ENCODE peak calls at places on chromosomes 16 and 17, in eight cellular contexts. A is HL-60, V is cardiac muscle cell, U is breast epithelium, J is heart right ventricle, E is pancreas, D is tibial artery, X is fibroblast of lung. I is an unnamed sample.
A peak's percentile ranks its signal among the peaks of the same experiment; 100 is the strongest.

GRCh38 chr17:61411114-61411943 is 11.7 kb downstream of the TBX2 start:
- DNase-seq in A (no peak), V (peak; percentile 81), U (peak; percentile 68), J (peak; percentile 70), E (peak; percentile 62), D (peak; percentile 87), X (peak; percentile 88), I (peak; percentile 67)

GRCh38 chr17:37056622-37057021 is 107.9 kb downstream of the AATF start:
- DNase-seq in A (no peak), V (no peak), U (no peak), J (no peak), E (no peak), D (no peak), X (no peak), I (no peak)

GRCh38 chr16:72932050-72932449 is 115.9 kb downstream of the ZFHX3 start:
- DNase-seq in A (no peak), V (no peak), U (no peak), J (no peak), E (no peak), D (no peak), X (no peak), I (no peak)

GRCh38 chr17:79082311-79083190 is 7.9 kb downstream of the ENGASE start:
- DNase-seq in A (no peak), V (peak; percentile 39), U (no peak), J (peak; percentile 52), E (peak; percentile 58), D (no peak), X (peak; percentile 19), I (peak; percentile 76)

GRCh38 chr16:8908779-8909468 is 26.8 kb downstream of the LITAFD start:
- DNase-seq in A (no peak), V (no peak), U (no peak), J (no peak), E (no peak), D (no peak), X (no peak), I (no peak)

GRCh38 chr16:70568601-70569217 is 45.1 kb downstream of the SF3B3 start:
- DNase-seq in A (no peak), V (no peak), U (no peak), J (no peak), E (no peak), D (no peak), X (no peak), I (no peak)

GRCh38 chr16:89507219-89507833 is 877 bp upstream of the SPG7 start:
- DNase-seq in A (no peak), V (no peak), U (no peak), J (no peak), E (peak; percentile 64), D (no peak), X (peak; percentile 18), I (no peak)

GRCh38 chr16:78523212-78523995 is 423.9 kb downstream of the WWOX start:
- DNase-seq in A (no peak), V (no peak), U (no peak), J (no peak), E (no peak), D (no peak), X (no peak), I (no peak)

GRCh38 chr16:19008245-19008644 is 24.5 kb downstream of the TMC7 start:
- DNase-seq in A (no peak), V (no peak), U (no peak), J (no peak), E (no peak), D (no peak), X (peak; percentile 67), I (no peak)

GRCh38 chr17:66240630-66241029 is 11.4 kb upstream of the APOH start:
- DNase-seq in A (no peak), V (no peak), U (no peak), J (no peak), E (no peak), D (no peak), X (peak; percentile 42), I (no peak)

GRCh38 chr17:80393491-80393890 is 21.5 kb upstream of the ENDOV start:
- DNase-seq in A (no peak), V (no peak), U (no peak), J (no peak), E (no peak), D (no peak), X (no peak), I (no peak)

GRCh38 chr17:1107777-1108559 is 71.8 kb downstream of the ABR start:
- DNase-seq in A (no peak), V (no peak), U (no peak), J (peak; percentile 62), E (no peak), D (peak; percentile 90), X (no peak), I (no peak)

GRCh38 chr16:3004781-3005284 is 7.9 kb upstream of the CLDN9 start:
- DNase-seq in A (no peak), V (peak; percentile 79), U (no peak), J (no peak), E (peak; percentile 79), D (no peak), X (no peak), I (no peak)

GRCh38 chr17:3602499-3602898 is 6.7 kb downstream of the TRPV1 start:
- DNase-seq in A (peak; percentile 11), V (peak; percentile 59), U (no peak), J (no peak), E (no peak), D (no peak), X (peak; percentile 40), I (no peak)

GRCh38 chr17:48294989-48295892 is 134.8 kb downstream of the SKAP1 start:
- DNase-seq in A (no peak), V (no peak), U (no peak), J (no peak), E (no peak), D (no peak), X (no peak), I (no peak)

GRCh38 chr17:44110011-44110686 is 13.3 kb downstream of the HDAC5 start:
- DNase-seq in A (no peak), V (no peak), U (no peak), J (no peak), E (no peak), D (no peak), X (no peak), I (no peak)

GRCh38 chr17:44110823-44111633 is 12.4 kb downstream of the HDAC5 start:
- DNase-seq in A (peak; percentile 93), V (peak; percentile 98), U (peak; percentile 98), J (peak; percentile 100), E (peak; percentile 98), D (peak; percentile 99), X (peak; percentile 94), I (peak; percentile 100)

GRCh38 chr17:44106801-44107200 is 16.6 kb downstream of the HDAC5 start:
- DNase-seq in A (no peak), V (no peak), U (no peak), J (no peak), E (no peak), D (no peak), X (no peak), I (no peak)

GRCh38 chr17:44108440-44109311 is 14.8 kb downstream of the HDAC5 start:
- DNase-seq in A (no peak), V (no peak), U (peak; percentile 68), J (peak; percentile 86), E (peak; percentile 56), D (peak; percentile 97), X (peak; percentile 96), I (peak; percentile 93)

GRCh38 chr17:44109312-44109630 is 14.2 kb downstream of the HDAC5 start:
- DNase-seq in A (no peak), V (no peak), U (no peak), J (no peak), E (no peak), D (no peak), X (no peak), I (no peak)
- H3K4me3 ChIP-seq in A (no peak overlapping the region), V (peak overlapping the region; percentile 23), U (no peak overlapping the region), J (peak overlapping the region; percentile 53), E (no peak overlapping the region), D (peak overlapping the region; percentile 53), X (no peak overlapping the region), I (peak overlapping the region; percentile 72)

GRCh38 chr16:75235721-75236193 is 15.7 kb downstream of the BCAR1 start:
- DNase-seq in A (no peak), V (no peak), U (no peak), J (peak; percentile 24), E (no peak), D (peak; percentile 66), X (no peak), I (peak; percentile 57)
- H3K27ac ChIP-seq in A (no peak overlapping the region), V (peak overlapping the region; percentile 95), U (no peak overlapping the region), J (no peak overlapping the region), E (no peak overlapping the region), D (no peak overlapping the region), X (no peak overlapping the region), I (peak overlapping the region; percentile 16)

GRCh38 chr17:30117548-30118155 is 1.0 kb downstream of the NSRP1 start:
- DNase-seq in A (no peak), V (no peak), U (no peak), J (no peak), E (no peak), D (no peak), X (peak; percentile 26), I (no peak)

GRCh38 chr17:30116345-30116660 is 313 bp upstream of the NSRP1 start:
- DNase-seq in A (no peak), V (no peak), U (no peak), J (no peak), E (no peak), D (no peak), X (no peak), I (no peak)

GRCh38 chr17:30112794-30113193 is 3.8 kb upstream of the NSRP1 start:
- DNase-seq in A (no peak), V (no peak), U (no peak), J (no peak), E (no peak), D (no peak), X (no peak), I (no peak)

GRCh38 chr17:30113213-30113612 is 3.4 kb upstream of the NSRP1 start:
- DNase-seq in A (no peak), V (no peak), U (no peak), J (no peak), E (no peak), D (no peak), X (no peak), I (no peak)

DNA sequence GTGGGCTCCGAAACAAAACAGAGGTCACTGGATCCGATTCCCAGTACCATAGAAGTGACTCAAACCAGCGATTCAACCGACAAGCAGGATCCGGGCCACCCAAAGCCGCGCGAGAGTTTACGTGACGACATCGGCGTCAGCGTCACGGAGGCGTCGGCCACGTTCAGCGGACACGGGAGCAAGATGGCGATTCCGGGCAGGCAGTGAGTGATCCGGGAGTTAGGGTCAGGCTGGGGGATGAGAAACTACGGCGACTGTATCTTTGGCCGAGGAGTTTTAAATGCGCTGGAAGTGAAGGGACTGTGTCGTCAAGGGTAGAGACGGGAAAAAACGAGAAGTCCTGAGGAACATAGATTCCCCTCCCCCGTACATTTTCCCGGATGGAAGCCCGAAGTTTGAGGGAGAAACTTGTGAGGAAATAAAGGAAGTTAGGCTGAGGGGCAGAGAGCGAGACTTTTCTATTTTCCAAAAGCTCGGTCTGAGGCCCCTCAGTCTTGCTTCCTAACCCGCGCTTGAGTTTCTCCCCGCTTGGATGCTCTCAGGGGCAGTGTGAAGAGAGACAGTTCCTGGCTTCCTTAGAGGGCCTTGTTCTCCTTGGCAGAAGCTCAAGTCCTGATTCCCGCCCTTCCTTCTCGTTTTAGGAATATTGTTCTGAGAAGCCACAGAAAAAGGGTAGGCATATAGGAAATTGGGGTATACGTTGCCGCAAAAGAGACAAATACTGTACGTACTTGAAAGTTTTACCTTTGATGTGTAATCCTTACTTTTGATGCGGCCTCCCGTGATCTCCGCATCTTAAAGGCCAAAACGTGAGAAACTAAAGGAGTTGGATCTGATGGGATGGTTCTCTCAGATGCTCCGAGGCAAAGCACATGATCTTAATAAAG is at the start of gene NSRP1:
- DNase-seq in A (peak; percentile 91), V (peak; percentile 95), U (peak; percentile 96), J (peak; percentile 96), E (peak; percentile 92), D (peak; percentile 98), X (peak; percentile 95), I (peak; percentile 96)
- TF ChIP-seq CTCF in A (no peak), V (no peak), U (no peak), J (no peak), E (no peak), D (no peak), X (no peak), I (no peak)

GRCh38 chr16:12146966-12147365 is 170.4 kb downstream of the SNX29 start:
- DNase-seq in A (no peak), V (no peak), U (no peak), J (no peak), E (no peak), D (no peak), X (no peak), I (no peak)
- H3K4me3 ChIP-seq in A (no peak overlapping the region), V (no peak overlapping the region), U (no peak overlapping the region), J (no peak overlapping the region), E (no peak overlapping the region), D (no peak overlapping the region), X (no peak overlapping the region), I (no peak overlapping the region)